ENCODE peak calls at places on chromosomes 4 and X, in six cellular contexts. L, F, J, E, H and V are unnamed samples. For H3K4me1, the result is how much of the 10 kb centered on the place peaks cover.

GRCh38 chrX:9164086-9164485 is 130.2 kb upstream of the FAM9B start:
- DNase-seq in L (no peak), F (no peak), J (no peak), E (no peak), H (no peak), V (no peak)

GRCh38 chr4:100593933-100594332 is 76.1 kb upstream of the EMCN start:
- DNase-seq in L (no peak), F (no peak), J (no peak), E (no peak), H (no peak), V (no peak)

GRCh38 chr4:86980230-86980629 is 45.4 kb downstream of the AFF1 start:
- DNase-seq in L (no peak), F (no peak), J (no peak), E (no peak), H (no peak), V (no peak)

GRCh38 chr4:142336251-142336934 is 509.7 kb downstream of the INPP4B start:
- DNase-seq in L (no peak), F (no peak), J (peak), E (no peak), H (no peak), V (no peak)

GRCh38 chr4:77126844-77127614 is 30.0 kb upstream of the CCNG2 start:
- DNase-seq in L (no peak), F (no peak), J (no peak), E (no peak), H (no peak), V (no peak)

GRCh38 chrX:115895678-115896329 is 274.7 kb upstream of the AGTR2 start:
- DNase-seq in L (no peak), F (no peak), J (no peak), E (no peak), H (no peak), V (no peak)

GRCh38 chrX:39470588-39471155 is 627.1 kb downstream of the BCOR start:
- DNase-seq in L (peak), F (no peak), J (no peak), E (no peak), H (no peak), V (no peak)

GRCh38 chr4:7539659-7540058 is 104.9 kb upstream of the PSAPL1 start:
- DNase-seq in L (no peak), F (no peak), J (peak), E (no peak), H (no peak), V (no peak)

GRCh38 chr4:126748736-126749135 is 884.0 kb upstream of the INTU start:
- DNase-seq in L (no peak), F (no peak), J (no peak), E (no peak), H (no peak), V (no peak)

GRCh38 chr4:176849076-176849475 is 56.4 kb upstream of the VEGFC start:
- DNase-seq in L (no peak), F (no peak), J (no peak), E (no peak), H (no peak), V (no peak)

GRCh38 chr4:2059034-2059725 is at the start of gene NAT8L:
- DNase-seq in L (no peak), F (no peak), J (no peak), E (no peak), H (no peak), V (no peak)

GRCh38 chrX:10039821-10040793 is 72.9 kb downstream of the CLDN34 start:
- DNase-seq in L (no peak), F (no peak), J (no peak), E (no peak), H (no peak), V (no peak)

GRCh38 chr4:25441519-25442117 is 64.6 kb downstream of the ANAPC4 start:
- DNase-seq in L (peak), F (peak), J (no peak), E (peak), H (no peak), V (no peak)

GRCh38 chr4:4428966-4429875 is 42.3 kb downstream of the NSG1 start:
- DNase-seq in L (no peak), F (no peak), J (no peak), E (no peak), H (no peak), V (no peak)

GRCh38 chr4:155805016-155805415 is 46.2 kb downstream of the GUCY1B1 start:
- DNase-seq in L (no peak), F (no peak), J (no peak), E (no peak), H (no peak), V (no peak)

GRCh38 chrX:153494061-153494460 is 719 bp upstream of the BGN start:
- DNase-seq in L (no peak), F (no peak), J (no peak), E (no peak), H (no peak), V (no peak)

GRCh38 chrX:12419591-12419990 is 281.3 kb downstream of the FRMPD4 start:
- DNase-seq in L (no peak), F (no peak), J (no peak), E (no peak), H (no peak), V (no peak)

GRCh38 chr4:35885081-35885480 is 359.2 kb downstream of the ARAP2 start:
- DNase-seq in L (no peak), F (no peak), J (no peak), E (no peak), H (no peak), V (no peak)

GRCh38 chr4:186685744-186686143 is 37.9 kb downstream of the FAT1 start:
- DNase-seq in L (no peak), F (no peak), J (no peak), E (no peak), H (peak), V (no peak)

DNA sequence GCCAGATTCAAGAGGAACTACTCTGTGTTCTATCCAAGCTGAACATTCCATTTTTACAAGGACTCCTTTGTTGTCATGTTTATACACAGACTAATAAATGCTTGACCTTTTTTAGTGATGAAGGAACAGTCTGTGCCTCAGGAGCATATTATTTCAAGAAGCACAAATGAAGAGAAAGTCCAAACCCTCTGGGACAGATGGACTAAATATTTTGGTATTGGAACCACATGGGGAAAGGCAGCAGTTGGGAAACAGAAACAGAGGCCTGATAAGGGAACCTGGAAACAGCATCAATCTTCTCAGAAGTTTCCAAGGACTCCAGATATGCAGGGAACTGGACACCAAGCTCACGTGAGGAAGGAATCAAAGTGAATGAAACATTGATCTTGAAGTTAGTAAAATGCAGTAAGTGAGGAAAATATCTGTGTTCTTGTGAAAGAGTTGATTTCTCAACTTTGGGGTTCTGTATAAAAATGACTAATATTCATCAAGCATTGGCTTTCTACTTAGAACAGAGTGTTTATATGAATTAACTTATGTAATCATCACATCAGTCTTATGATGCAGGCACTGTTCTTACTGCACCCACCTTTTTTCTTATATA is 149.0 kb upstream of the JADE1 start:
- DNase-seq in L (no peak), F (no peak), J (no peak), E (no peak), H (no peak), V (no peak)
- TF ChIP-seq POLR2AphosphoS5 in L (peak), F (peak), J (no peak), E (peak), H (no peak), V (peak)

GRCh38 chr4:183903021-183903760 is 1.9 kb upstream of the STOX2 start:
- DNase-seq in L (no peak), F (no peak), J (no peak), E (no peak), H (no peak), V (no peak)

GRCh38 chr4:183897193-183897592 is 7.9 kb upstream of the STOX2 start:
- DNase-seq in L (no peak), F (no peak), J (no peak), E (no peak), H (no peak), V (no peak)

GRCh38 chr4:183898456-183898855 is 6.7 kb upstream of the STOX2 start:
- DNase-seq in L (no peak), F (no peak), J (no peak), E (no peak), H (no peak), V (no peak)
- TF ChIP-seq CTCF in L (no peak), F (no peak), J (no peak), E (no peak), H (no peak), V (no peak)

DNA sequence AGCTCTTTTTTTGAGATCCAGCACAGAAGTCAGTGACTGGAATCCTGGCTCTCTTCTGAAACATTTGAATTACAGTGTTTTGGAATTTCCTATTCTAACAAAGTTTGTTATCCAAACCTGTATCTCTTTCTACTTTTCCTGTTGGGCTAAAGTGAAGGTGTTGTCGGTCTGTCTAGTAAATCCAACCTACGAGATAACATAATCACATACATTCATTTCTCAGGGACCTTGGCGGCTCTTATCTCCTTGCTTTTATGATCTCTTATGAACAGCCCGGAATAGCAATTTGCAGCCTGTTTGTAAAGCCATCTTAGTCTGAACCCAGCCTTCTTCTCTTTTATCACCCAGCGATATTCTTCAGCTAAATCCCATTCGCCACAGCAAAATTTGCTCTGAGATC is 14.5 kb downstream of the PPARGC1A start:
- DNase-seq in L (no peak), F (no peak), J (no peak), E (no peak), H (no peak), V (no peak)
- H3K4me1 ChIP-seq in L (half or more), F (under half), J (under half), E (under half), H (under half), V (under half)

DNA sequence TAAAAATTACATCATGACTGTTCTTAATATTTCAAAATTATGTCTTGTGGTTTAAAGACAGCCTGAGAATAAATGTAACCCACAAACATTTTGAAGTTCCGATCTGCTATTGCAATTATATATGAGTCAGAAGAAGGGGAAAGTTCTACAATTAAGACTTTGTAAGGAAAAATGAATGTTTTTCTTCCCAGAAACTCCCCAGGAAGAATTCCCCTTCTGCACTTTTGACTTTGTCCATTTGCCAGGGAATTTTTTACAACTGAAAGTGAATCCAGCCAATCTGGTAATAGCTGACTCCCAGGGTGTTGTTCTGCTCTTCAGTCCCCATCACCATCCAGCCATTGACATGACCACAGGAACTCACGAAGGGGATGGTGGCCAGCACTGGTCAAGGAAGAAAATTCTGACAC is 61.6 kb upstream of the NOCT start:
- DNase-seq in L (no peak), F (no peak), J (no peak), E (no peak), H (no peak), V (peak)
- TF ChIP-seq POLR2AphosphoS5 in L (no peak), F (no peak), J (no peak), E (no peak), H (no peak), V (no peak)

GRCh38 chr4:143586080-143586479 is 72.6 kb downstream of the SMARCA5 start:
- DNase-seq in L (no peak), F (no peak), J (no peak), E (no peak), H (no peak), V (no peak)

GRCh38 chr4:143585548-143585947 is 72.0 kb downstream of the SMARCA5 start:
- DNase-seq in L (no peak), F (no peak), J (no peak), E (no peak), H (no peak), V (no peak)

GRCh38 chr4:143587703-143588102 is 74.2 kb downstream of the SMARCA5 start:
- DNase-seq in L (no peak), F (no peak), J (no peak), E (no peak), H (no peak), V (no peak)
- TF ChIP-seq CTCF in L (no peak), F (no peak), J (no peak), E (no peak), H (no peak), V (no peak)